ENCODE peak calls at places on chromosome 13, in six cellular contexts. L is brain microvascular endothelial cell, O is endodermal cell, Q is BJ, Z is IMR-90, P is heart left ventricle. M is an unnamed sample.

GRCh38 chr13:68506888-68507551 is 1276.9 kb upstream of the PCDH9 start:
- DNase-seq in O (no peak), L (no peak), Z (no peak), P (no peak), Q (no peak), M (no peak)

GRCh38 chr13:59532405-59532804 is 631.3 kb downstream of the DIAPH3 start:
- DNase-seq in O (no peak), Q (no peak), P (no peak), Z (no peak), L (no peak), M (peak)

GRCh38 chr13:105159794-105160193 is 1375.7 kb downstream of the EFNB2 start:
- DNase-seq in Z (no peak), Q (no peak), P (no peak), O (no peak), L (no peak), M (no peak)

GRCh38 chr13:72379581-72379980 is 347.8 kb downstream of the MZT1 start:
- DNase-seq in Z (no peak), L (peak), P (no peak), Q (no peak), O (no peak), M (peak)

GRCh38 chr13:100526299-100527030 is 62.1 kb downstream of the GGACT start:
- DNase-seq in L (no peak), Z (no peak), Q (no peak), O (peak), P (no peak), M (no peak)

GRCh38 chr13:26719356-26719945 is 41.1 kb downstream of the GPR12 start:
- DNase-seq in Z (peak), O (no peak), P (no peak), Q (no peak), L (no peak), M (peak)

GRCh38 chr13:39875111-39875510 is 219.6 kb downstream of the COG6 start:
- DNase-seq in P (no peak), Q (no peak), Z (no peak), L (no peak), O (no peak), M (no peak)

GRCh38 chr13:111398196-111398595 is 77.8 kb downstream of the TEX29 start:
- DNase-seq in Z (no peak), L (no peak), P (no peak), Q (no peak), O (peak), M (no peak)

GRCh38 chr13:109779074-109779473 is 7.3 kb downstream of the IRS2 start:
- DNase-seq in Z (no peak), L (no peak), Q (no peak), P (no peak), O (no peak), M (no peak)

GRCh38 chr13:23460309-23460708 is 26.8 kb upstream of the SACS start:
- DNase-seq in Q (no peak), P (no peak), Z (no peak), L (no peak), O (no peak), M (no peak)

GRCh38 chr13:95188128-95188527 is 113.1 kb downstream of the ABCC4 start:
- DNase-seq in P (no peak), Q (no peak), L (no peak), O (no peak), Z (no peak), M (peak)

GRCh38 chr13:40485611-40486517 is 180.6 kb downstream of the FOXO1 start:
- DNase-seq in Z (no peak), Q (no peak), L (no peak), O (no peak), P (no peak), M (no peak)

GRCh38 chr13:112803422-112803821 is 113.6 kb downstream of the ATP11A start:
- DNase-seq in P (no peak), Q (no peak), L (no peak), O (no peak), Z (no peak), M (no peak)

GRCh38 chr13:41694902-41695301 is 237.6 kb downstream of the RGCC start:
- DNase-seq in P (peak), O (no peak), Z (peak), Q (peak), L (peak), M (peak)

GRCh38 chr13:92303428-92303827 is 905.0 kb downstream of the GPC5 start:
- DNase-seq in Z (peak), Q (no peak), P (no peak), L (peak), O (no peak), M (peak)

GRCh38 chr13:101152184-101152583 is 264.1 kb downstream of the NALCN start:
- DNase-seq in O (no peak), L (no peak), P (no peak), Q (no peak), Z (no peak), M (no peak)

GRCh38 chr13:74035881-74036280 is 98.3 kb downstream of the KLF12 start:
- DNase-seq in Z (no peak), P (no peak), L (no peak), Q (no peak), O (no peak), M (no peak)

GRCh38 chr13:33119886-33120543 is 103.8 kb downstream of the KL start:
- DNase-seq in P (no peak), O (no peak), L (no peak), Q (peak), Z (peak), M (no peak)

GRCh38 chr13:80704369-80704768 is 363.4 kb upstream of the SPRY2 start:
- DNase-seq in Q (no peak), L (no peak), P (no peak), Z (no peak), O (no peak), M (no peak)

GRCh38 chr13:39385154-39385553 is 217.8 kb downstream of the LHFPL6 start:
- DNase-seq in Z (no peak), L (no peak), O (no peak), P (no peak), Q (no peak), M (no peak)

GRCh38 chr13:73647417-73647816 is 486.8 kb downstream of the KLF12 start:
- DNase-seq in L (no peak), Q (no peak), O (no peak), P (no peak), Z (no peak), M (no peak)

GRCh38 chr13:42151781-42152180 is 103.3 kb downstream of the DGKH start:
- DNase-seq in Z (no peak), O (no peak), Q (no peak), P (no peak), L (no peak), M (no peak)

GRCh38 chr13:107211073-107211472 is 643.1 kb upstream of the ARGLU1 start:
- DNase-seq in O (peak), Z (peak), L (peak), Q (peak), P (peak), M (peak)

GRCh38 chr13:51881296-51881695 is 19.5 kb downstream of the CCDC70 start:
- DNase-seq in Z (no peak), O (no peak), Q (no peak), P (no peak), L (no peak), M (no peak)

GRCh38 chr13:85076343-85076742 is 722.9 kb downstream of the SLITRK6 start:
- DNase-seq in Q (no peak), P (no peak), Z (no peak), O (no peak), L (no peak), M (no peak)

GRCh38 chr13:26280295-26280694 is 26.4 kb downstream of the CDK8 start:
- DNase-seq in P (no peak), Q (peak), O (no peak), Z (peak), L (peak), M (peak)

GRCh38 chr13:57353831-57354230 is 186.8 kb downstream of the PRR20E start:
- DNase-seq in O (no peak), P (no peak), L (no peak), Q (no peak), Z (no peak), M (no peak)

DNA sequence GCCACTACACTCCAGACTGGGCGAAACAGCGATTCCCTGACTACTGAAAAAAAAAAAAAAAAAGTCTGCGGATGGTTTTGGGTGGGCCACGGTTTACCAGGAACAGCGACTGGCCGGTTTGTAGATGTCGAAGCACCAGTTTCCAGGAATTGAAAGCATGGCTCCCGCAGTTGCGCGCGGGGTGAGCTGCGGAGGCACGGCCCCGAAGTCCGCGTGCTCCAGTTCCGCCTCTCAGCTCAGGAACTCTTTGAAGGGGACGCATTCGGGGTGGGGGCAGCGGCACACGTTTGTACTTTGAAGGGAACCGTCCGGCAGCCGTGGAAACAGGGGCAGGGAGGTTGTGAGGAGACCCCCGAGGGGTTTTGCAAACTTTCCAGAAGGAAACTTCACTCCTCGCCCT is 27.1 kb upstream of the PABPC3 start:
- DNase-seq in O (no peak), L (no peak), P (no peak), Z (no peak), Q (no peak), M (no peak)
- H3K4me3 ChIP-seq in O (no peak), L (no peak), P (no peak), Z (no peak), Q (no peak), M (no peak)

DNA sequence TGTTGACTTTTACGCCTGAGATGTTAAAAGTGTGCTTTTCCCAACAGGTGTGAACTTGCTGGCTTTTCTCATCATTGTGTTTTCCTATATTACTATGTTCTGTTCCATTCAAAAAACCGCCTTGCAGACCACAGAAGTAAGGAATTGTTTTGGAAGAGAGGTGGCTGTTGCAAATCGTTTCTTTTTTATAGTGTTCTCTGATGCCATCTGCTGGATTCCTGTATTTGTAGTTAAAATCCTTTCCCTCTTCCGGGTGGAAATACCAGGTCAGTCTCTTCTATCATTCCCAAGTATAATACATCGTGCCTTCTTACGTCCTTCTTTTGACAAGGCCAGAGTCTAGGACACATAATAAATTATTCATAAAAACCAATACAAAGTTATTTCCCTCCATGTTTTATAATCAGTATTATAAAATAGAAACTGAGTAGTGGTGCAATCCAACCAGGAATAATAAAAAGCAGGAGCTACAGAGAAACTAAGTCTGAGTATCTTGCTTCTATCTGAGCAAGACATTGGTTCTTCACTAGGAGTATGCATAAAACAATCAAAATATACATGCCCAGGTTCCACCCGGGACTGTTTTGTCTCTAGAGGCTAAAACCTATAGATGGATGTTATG is 57.9 kb downstream of the RXFP2 start:
- DNase-seq in Z (peak), L (peak), O (no peak), Q (no peak), P (no peak), M (peak)
- TF ChIP-seq CTCF in Z (peak), L (peak), O (peak), Q (peak), P (peak), M (peak)

GRCh38 chr13:35718084-35718483 is 241.6 kb upstream of the MAB21L1 start:
- DNase-seq in Z (no peak), Q (no peak), L (no peak), P (no peak), O (no peak), M (no peak)

GRCh38 chr13:35720290-35720689 is 243.8 kb upstream of the MAB21L1 start:
- DNase-seq in Z (no peak), Q (no peak), O (no peak), L (no peak), P (no peak), M (no peak)

GRCh38 chr13:35722438-35723060 is 246.1 kb upstream of the MAB21L1 start:
- DNase-seq in O (peak), L (no peak), Z (peak), Q (no peak), P (no peak), M (no peak)

GRCh38 chr13:35723061-35723461 is 246.6 kb upstream of the MAB21L1 start:
- DNase-seq in Z (peak), Q (no peak), L (no peak), O (peak), P (no peak), M (peak)

GRCh38 chr13:35720690-35721554 is 244.4 kb upstream of the MAB21L1 start:
- DNase-seq in L (peak), P (peak), Z (peak), O (peak), Q (no peak), M (peak)
- H3K4me3 ChIP-seq in L (peak), P (peak), Z (no peak), O (no peak), Q (peak), M (peak)

DNA sequence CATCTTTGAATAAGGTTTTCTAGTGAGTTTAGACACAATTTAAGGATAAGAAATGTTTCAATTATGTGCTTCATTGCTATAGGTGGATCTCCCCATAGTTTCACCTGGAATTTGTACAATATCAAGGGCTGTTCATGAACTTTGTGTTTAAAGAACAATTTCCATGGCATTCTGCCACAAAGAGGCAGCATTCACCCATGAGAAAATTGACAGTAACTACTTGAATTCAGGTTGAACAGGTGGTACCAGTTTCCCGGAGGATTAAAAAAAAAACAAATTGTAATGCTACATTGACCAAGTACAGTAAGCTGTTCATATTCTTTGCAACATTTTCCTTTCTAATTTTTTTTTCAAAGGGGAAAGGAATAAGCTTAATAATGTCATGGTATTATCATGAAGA is 9.1 kb downstream of the SLITRK5 start:
- DNase-seq in Q (no peak), O (no peak), L (no peak), Z (no peak), P (no peak), M (no peak)
- TF ChIP-seq CTCF in Q (no peak), O (peak), L (no peak), Z (no peak), P (no peak), M (no peak)

GRCh38 chr13:20482818-20483217 is 42.8 kb downstream of the CRYL1 start:
- DNase-seq in Q (no peak), P (no peak), Z (no peak), O (no peak), L (no peak), M (no peak)
- H3K4me3 ChIP-seq in Q (no peak), P (no peak), Z (no peak), O (peak), L (no peak), M (no peak)

GRCh38 chr13:36776175-36776574 is 42.8 kb upstream of the RFXAP start:
- DNase-seq in Z (no peak), Q (no peak), O (no peak), L (no peak), P (no peak), M (no peak)
- TF ChIP-seq CTCF in Z (no peak), Q (no peak), O (no peak), L (no peak), P (no peak), M (no peak)

GRCh38 chr13:97307882-97308624 is 85.9 kb downstream of the MBNL2 start:
- DNase-seq in Q (no peak), P (no peak), Z (peak), L (peak), O (no peak), M (peak)
- H3K4me3 ChIP-seq in Q (no peak), P (no peak), Z (no peak), L (no peak), O (no peak), M (no peak)

DNA sequence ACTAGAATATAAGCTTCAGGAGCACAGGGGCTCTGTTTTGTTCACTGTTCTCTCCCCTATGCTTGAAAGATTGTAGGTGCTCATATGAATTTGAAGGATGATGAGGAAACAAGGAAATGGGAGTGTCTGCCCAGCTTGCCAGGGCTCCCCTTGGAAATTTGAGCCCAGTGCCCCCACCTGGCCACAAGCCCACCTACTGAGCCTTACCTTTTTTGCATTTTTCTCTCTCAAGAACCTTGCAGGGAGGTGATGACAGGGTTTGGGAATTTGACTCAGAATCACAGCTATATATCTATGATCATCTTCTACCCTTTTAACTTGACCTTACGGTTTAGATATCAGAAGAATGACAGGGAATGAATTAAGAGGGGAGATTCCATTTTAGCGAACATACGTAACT is 33.8 kb downstream of the SERP2 start:
- DNase-seq in Q (no peak), O (no peak), Z (no peak), L (no peak), P (no peak), M (no peak)
- TF ChIP-seq CTCF in Q (no peak), O (no peak), Z (no peak), L (no peak), P (no peak), M (no peak)

GRCh38 chr13:29991343-29991742 is 140.9 kb upstream of the UBL3 start:
- DNase-seq in P (no peak), Q (peak), L (peak), Z (peak), O (no peak), M (peak)
- H3K4me3 ChIP-seq in P (no peak), Q (no peak), L (no peak), Z (no peak), O (no peak), M (no peak)

GRCh38 chr13:97506511-97506910 is 72.5 kb downstream of the RAP2A start:
- DNase-seq in L (peak), Q (no peak), P (no peak), Z (peak), O (no peak), M (peak)
- TF ChIP-seq CTCF in L (no peak), Q (no peak), P (no peak), Z (no peak), O (no peak), M (no peak)